ENCODE peak calls at places on chromosome 5, in five cellular contexts. R, A, Q, W and Y are unnamed samples.
A peak's percentile ranks its signal among the peaks of the same experiment; 100 is the strongest.

GRCh38 chr5:93497101-93497500 is 83.9 kb downstream of the NR2F1-AS1 start:
- DNase-seq in W (no peak), R (no peak), A (no peak), Q (no peak), Y (no peak)

GRCh38 chr5:178078197-178078995 is 34.9 kb upstream of the N4BP3 start:
- DNase-seq in R (no peak), A (no peak), Q (no peak), W (no peak), Y (no peak)

GRCh38 chr5:10482791-10483530 is 41.3 kb downstream of the ROPN1L start:
- DNase-seq in R (no peak), A (no peak), W (no peak), Q (no peak), Y (no peak)

GRCh38 chr5:26807231-26808199 is 230.9 kb downstream of the CDH9 start:
- DNase-seq in Q (no peak), A (no peak), W (no peak), R (peak; percentile 24), Y (no peak)

GRCh38 chr5:2357309-2357708 is 394.2 kb downstream of the IRX2 start:
- DNase-seq in Q (no peak), A (no peak), R (no peak), W (no peak), Y (no peak)

GRCh38 chr5:103208460-103208859 is 50.1 kb upstream of the MACIR start:
- DNase-seq in W (no peak), Q (no peak), R (no peak), A (no peak), Y (no peak)

GRCh38 chr5:79521156-79521555 is 7.2 kb upstream of the HOMER1 start:
- DNase-seq in A (no peak), W (no peak), Q (no peak), R (no peak), Y (no peak)

GRCh38 chr5:144203750-144204596 is 33.3 kb downstream of the KCTD16 start:
- DNase-seq in W (no peak), R (peak; percentile 32), Q (peak; percentile 49), A (peak; percentile 29), Y (peak; percentile 42)

GRCh38 chr5:96729156-96729555 is 67.0 kb downstream of the CAST start:
- DNase-seq in Q (no peak), R (no peak), A (no peak), W (no peak), Y (no peak)

GRCh38 chr5:133538718-133539117 is 73.6 kb downstream of the FSTL4 start:
- DNase-seq in Q (no peak), W (no peak), A (no peak), R (no peak), Y (no peak)

GRCh38 chr5:10201223-10201868 is 48.3 kb downstream of the ATPSCKMT start:
- DNase-seq in R (peak; percentile 51), A (no peak), Q (peak; percentile 70), W (no peak), Y (no peak)

GRCh38 chr5:149575131-149575530 is 6.2 kb upstream of the ARHGEF37 start:
- DNase-seq in Q (no peak), W (no peak), A (no peak), R (no peak), Y (no peak)

GRCh38 chr5:55737793-55738192 is at the start of gene DDX4:
- DNase-seq in A (no peak), Q (no peak), W (no peak), R (no peak), Y (no peak)

GRCh38 chr5:135319458-135319857 is 79.6 kb downstream of the MACROH2A1 start:
- DNase-seq in Q (no peak), A (no peak), R (no peak), W (no peak), Y (no peak)

GRCh38 chr5:102921341-102922047 is 166.4 kb downstream of the PAM start:
- DNase-seq in Q (no peak), A (no peak), W (no peak), R (no peak), Y (no peak)

GRCh38 chr5:20098695-20099094 is 110.7 kb upstream of the CDH18 start:
- DNase-seq in R (no peak), W (no peak), A (no peak), Q (no peak), Y (no peak)

GRCh38 chr5:88743231-88743879 is 139.6 kb downstream of the MEF2C start:
- DNase-seq in A (peak; percentile 32), Q (no peak), W (no peak), R (no peak), Y (no peak)

GRCh38 chr5:923473-923873 is 30.8 kb downstream of the TRIP13 start:
- DNase-seq in Q (peak; percentile 91), A (peak; percentile 83), W (no peak), R (peak; percentile 90), Y (peak; percentile 66)

GRCh38 chr5:19314840-19315239 is 673.2 kb downstream of the CDH18 start:
- DNase-seq in R (no peak), W (no peak), A (no peak), Q (no peak), Y (no peak)

GRCh38 chr5:53782620-53783019 is 222.2 kb downstream of the NDUFS4 start:
- DNase-seq in W (no peak), R (no peak), Q (no peak), A (no peak), Y (no peak)

GRCh38 chr5:154196955-154197652 is 6.6 kb downstream of the GALNT10 start:
- DNase-seq in R (no peak), Q (no peak), W (no peak), A (peak; percentile 74), Y (peak; percentile 46)

GRCh38 chr5:142597546-142598337 is 88.1 kb downstream of the FGF1 start:
- DNase-seq in R (peak; percentile 35), W (no peak), A (peak; percentile 28), Q (no peak), Y (peak; percentile 32)

GRCh38 chr5:68714810-68715209 is 379.0 kb upstream of the SLC30A5 start:
- DNase-seq in Q (no peak), A (no peak), R (no peak), W (no peak), Y (no peak)

GRCh38 chr5:77006124-77006523 is 24.1 kb upstream of the AGGF1 start:
- DNase-seq in W (no peak), Q (no peak), R (no peak), A (no peak), Y (no peak)

GRCh38 chr5:40410231-40410861 is 269.4 kb upstream of the PTGER4 start:
- DNase-seq in Q (no peak), A (no peak), W (no peak), R (no peak), Y (no peak)

GRCh38 chr5:2282034-2282690 is 399.4 kb upstream of the IRX4 start:
- DNase-seq in W (no peak), R (no peak), A (no peak), Q (no peak), Y (no peak)

GRCh38 chr5:151164687-151165392 is 7.3 kb upstream of the ANXA6 start:
- DNase-seq in W (peak; percentile 83), R (peak; percentile 81), A (peak; percentile 64), Q (peak; percentile 85), Y (peak; percentile 69)

GRCh38 chr5:12777342-12777741 is 873.1 kb upstream of the CTNND2 start:
- DNase-seq in R (no peak), W (no peak), Q (no peak), A (no peak), Y (no peak)

GRCh38 chr5:135041145-135041587 is 7.1 kb upstream of the PITX1 start:
- DNase-seq in Q (no peak), A (no peak), R (no peak), W (no peak), Y (no peak)

GRCh38 chr5:8633259-8633658 is 764.3 kb downstream of the MTRR start:
- DNase-seq in R (no peak), A (no peak), Q (no peak), W (no peak), Y (no peak)

GRCh38 chr5:72477644-72478043 is 29.6 kb downstream of the ZNF366 start:
- DNase-seq in W (no peak), A (no peak), Q (no peak), R (no peak), Y (no peak)
- TF ChIP-seq ATF2 in W (no peak), A (no peak), Q (no peak), R (no peak), Y (no peak)

GRCh38 chr5:158313739-158314464 is 455.0 kb upstream of the CLINT1 start:
- DNase-seq in W (no peak), R (peak; percentile 15), A (no peak), Q (no peak), Y (no peak)
- TF ChIP-seq ATF2 in W (no peak), R (no peak), A (no peak), Q (no peak), Y (no peak)

GRCh38 chr5:67306997-67307580 is 110.5 kb upstream of the CD180 start:
- DNase-seq in W (no peak), A (no peak), R (no peak), Q (no peak), Y (no peak)
- TF ChIP-seq ATF2 in W (no peak), A (no peak), R (no peak), Q (no peak), Y (no peak)

DNA sequence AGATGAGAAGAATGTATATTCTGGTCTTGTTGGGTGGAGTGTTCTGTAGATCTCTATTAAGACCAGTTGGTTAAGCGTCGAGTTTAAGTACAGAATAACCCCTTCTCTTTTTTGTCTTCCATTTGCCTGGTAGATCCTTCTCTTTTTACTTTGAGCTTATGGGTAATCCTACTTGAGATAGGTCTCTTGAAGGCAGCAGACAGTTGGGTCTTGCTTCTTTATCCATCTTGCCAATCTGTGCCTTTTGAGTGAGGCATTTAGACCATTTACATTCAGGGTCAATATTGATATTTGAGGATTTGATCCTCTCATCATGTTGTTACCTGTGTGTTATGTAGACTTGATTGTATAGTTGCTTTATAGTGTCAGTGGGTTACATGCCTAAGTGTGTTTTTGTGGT is 152.7 kb downstream of the CWC27 start:
- DNase-seq in A (no peak), R (no peak), W (no peak), Q (no peak), Y (no peak)
- TF ChIP-seq ATF2 in A (no peak), R (no peak), W (no peak), Q (no peak), Y (no peak)

GRCh38 chr5:14266171-14266570 is 123.0 kb downstream of the TRIO start:
- DNase-seq in A (no peak), Q (no peak), R (no peak), W (no peak), Y (no peak)
- TF ChIP-seq ATF2 in A (no peak), Q (no peak), R (no peak), W (no peak), Y (no peak)

GRCh38 chr5:59275537-59276276 is 617.8 kb downstream of the PDE4D start:
- DNase-seq in A (no peak), W (no peak), Q (no peak), R (peak; percentile 23), Y (no peak)
- TF ChIP-seq ATF2 in A (no peak), W (no peak), Q (no peak), R (no peak), Y (no peak)

DNA sequence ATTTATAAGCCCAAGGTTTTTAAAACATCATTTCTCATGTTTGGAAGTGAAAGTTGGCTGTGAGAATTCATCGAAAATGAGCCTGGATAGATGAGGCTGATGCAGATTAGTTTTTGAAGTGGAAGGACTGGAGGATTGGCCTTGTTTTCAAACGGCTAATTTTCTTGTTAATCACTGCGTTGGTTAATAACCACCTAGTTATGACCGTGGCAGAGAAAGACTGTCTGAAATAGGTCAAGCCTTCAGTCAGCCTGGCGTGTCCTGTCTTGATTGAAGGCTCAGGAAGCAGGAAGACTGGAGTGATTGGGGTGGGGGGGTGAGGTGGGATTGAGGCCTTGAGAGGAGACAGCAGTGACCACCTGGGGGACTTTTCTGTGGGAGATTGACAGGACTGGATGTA is 390.9 kb upstream of the WWC1 start:
- DNase-seq in W (no peak), R (no peak), A (no peak), Q (peak; percentile 28), Y (no peak)
- TF ChIP-seq ATF2 in W (no peak), R (no peak), A (no peak), Q (no peak), Y (no peak)